ENCODE peak calls at places on chromosomes 13 and 19, in seven cellular contexts. One of them, this sample, is unnamed.

GRCh38 chr19:10896851-10897526 is 25.6 kb downstream of the CARM1 start:
- DNase-seq in lung: no peak
- DNase-seq in mesendoderm: no peak
- DNase-seq in fibroblast of the aortic adventitia: no peak
- DNase-seq in iPS-NIHi11: no peak
- DNase-seq in T-helper 1 cell: peak; percentile 33
- DNase-seq in T-cell: no peak
- DNase-seq in this sample: no peak

GRCh38 chr13:44116562-44117315 is 237.0 kb downstream of the LACC1 start:
- DNase-seq in lung: no peak
- DNase-seq in fibroblast of the aortic adventitia: peak; percentile 28
- DNase-seq in iPS-NIHi11: peak; percentile 30
- DNase-seq in T-cell: no peak
- DNase-seq in T-helper 1 cell: no peak
- DNase-seq in mesendoderm: peak; percentile 80
- DNase-seq in this sample: no peak

GRCh38 chr13:29905845-29906244 is 55.4 kb upstream of the UBL3 start:
- DNase-seq in T-cell: no peak
- DNase-seq in mesendoderm: no peak
- DNase-seq in iPS-NIHi11: no peak
- DNase-seq in lung: peak; percentile 56
- DNase-seq in fibroblast of the aortic adventitia: peak; percentile 55
- DNase-seq in T-helper 1 cell: no peak
- DNase-seq in this sample: peak; percentile 58

GRCh38 chr19:48445256-48445605 is 552 bp upstream of the GRWD1 start:
- DNase-seq in iPS-NIHi11: peak; percentile 88
- DNase-seq in T-cell: no peak
- DNase-seq in T-helper 1 cell: no peak
- DNase-seq in fibroblast of the aortic adventitia: peak; percentile 96
- DNase-seq in lung: no peak
- DNase-seq in mesendoderm: peak; percentile 79
- DNase-seq in this sample: peak; percentile 65

GRCh38 chr19:34481861-34482379 is 362 bp downstream of the WTIP start:
- DNase-seq in mesendoderm: no peak
- DNase-seq in T-cell: no peak
- DNase-seq in T-helper 1 cell: no peak
- DNase-seq in fibroblast of the aortic adventitia: peak; percentile 56
- DNase-seq in lung: no peak
- DNase-seq in iPS-NIHi11: peak; percentile 86
- DNase-seq in this sample: no peak

GRCh38 chr19:4455742-4456565 is 1.6 kb downstream of the UBXN6 start:
- DNase-seq in mesendoderm: peak; percentile 30
- DNase-seq in lung: no peak
- DNase-seq in fibroblast of the aortic adventitia: peak; percentile 79
- DNase-seq in T-cell: no peak
- DNase-seq in iPS-NIHi11: no peak
- DNase-seq in T-helper 1 cell: no peak
- DNase-seq in this sample: no peak

GRCh38 chr19:57583521-57584416 is at the start of gene ZIK1:
- DNase-seq in T-cell: peak; percentile 71
- DNase-seq in iPS-NIHi11: peak; percentile 95
- DNase-seq in fibroblast of the aortic adventitia: peak; percentile 90
- DNase-seq in mesendoderm: peak; percentile 99
- DNase-seq in lung: peak; percentile 90
- DNase-seq in T-helper 1 cell: peak; percentile 89
- DNase-seq in this sample: peak; percentile 49

GRCh38 chr19:13022111-13022858 is 27.0 kb downstream of the NFIX start:
- DNase-seq in T-helper 1 cell: no peak
- DNase-seq in lung: no peak
- DNase-seq in T-cell: no peak
- DNase-seq in iPS-NIHi11: no peak
- DNase-seq in mesendoderm: no peak
- DNase-seq in fibroblast of the aortic adventitia: peak; percentile 74
- DNase-seq in this sample: no peak

GRCh38 chr13:79525458-79525857 is 44.5 kb downstream of the NDFIP2 start:
- DNase-seq in lung: no peak
- DNase-seq in iPS-NIHi11: no peak
- DNase-seq in mesendoderm: no peak
- DNase-seq in T-cell: no peak
- DNase-seq in T-helper 1 cell: peak; percentile 37
- DNase-seq in fibroblast of the aortic adventitia: no peak
- DNase-seq in this sample: peak; percentile 5

GRCh38 chr13:79503473-79504017 is 22.6 kb downstream of the NDFIP2 start:
- DNase-seq in T-helper 1 cell: no peak
- DNase-seq in mesendoderm: no peak
- DNase-seq in lung: no peak
- DNase-seq in iPS-NIHi11: no peak
- DNase-seq in T-cell: no peak
- DNase-seq in fibroblast of the aortic adventitia: no peak
- DNase-seq in this sample: no peak

GRCh38 chr19:42198676-42199439 is 18.6 kb downstream of the DEDD2 start:
- DNase-seq in lung: no peak
- DNase-seq in fibroblast of the aortic adventitia: no peak
- DNase-seq in T-cell: peak; percentile 58
- DNase-seq in iPS-NIHi11: no peak
- DNase-seq in mesendoderm: peak; percentile 86
- DNase-seq in T-helper 1 cell: peak; percentile 92
- DNase-seq in this sample: no peak

GRCh38 chr13:45194081-45194939 is 6.5 kb downstream of the KCTD4 start:
- DNase-seq in fibroblast of the aortic adventitia: peak; percentile 87
- DNase-seq in T-helper 1 cell: no peak
- DNase-seq in mesendoderm: peak; percentile 74
- DNase-seq in iPS-NIHi11: no peak
- DNase-seq in lung: no peak
- DNase-seq in T-cell: no peak
- DNase-seq in this sample: no peak

GRCh38 chr13:47066261-47066660 is 169.4 kb upstream of the HTR2A start:
- DNase-seq in lung: no peak
- DNase-seq in mesendoderm: no peak
- DNase-seq in fibroblast of the aortic adventitia: peak; percentile 32
- DNase-seq in T-cell: no peak
- DNase-seq in T-helper 1 cell: no peak
- DNase-seq in iPS-NIHi11: no peak
- DNase-seq in this sample: no peak

GRCh38 chr13:71867101-71867814 is at the start of gene DACH1:
- DNase-seq in lung: peak; percentile 57
- DNase-seq in mesendoderm: peak; percentile 85
- DNase-seq in fibroblast of the aortic adventitia: peak; percentile 8
- DNase-seq in T-helper 1 cell: no peak
- DNase-seq in T-cell: no peak
- DNase-seq in iPS-NIHi11: peak; percentile 33
- DNase-seq in this sample: peak; percentile 52

GRCh38 chr13:107669356-107669755 is 546.0 kb downstream of the LIG4 start:
- DNase-seq in fibroblast of the aortic adventitia: peak; percentile 3
- DNase-seq in T-helper 1 cell: no peak
- DNase-seq in T-cell: no peak
- DNase-seq in lung: no peak
- DNase-seq in mesendoderm: no peak
- DNase-seq in iPS-NIHi11: no peak
- DNase-seq in this sample: no peak

GRCh38 chr19:6616011-6616410 is 25.1 kb upstream of the CD70 start:
- DNase-seq in T-cell: no peak
- DNase-seq in T-helper 1 cell: peak; percentile 75
- DNase-seq in lung: no peak
- DNase-seq in iPS-NIHi11: no peak
- DNase-seq in fibroblast of the aortic adventitia: peak; percentile 86
- DNase-seq in mesendoderm: no peak
- DNase-seq in this sample: no peak

GRCh38 chr19:10744222-10744847 is 26.5 kb downstream of the DNM2 start:
- DNase-seq in T-cell: no peak
- DNase-seq in mesendoderm: no peak
- DNase-seq in T-helper 1 cell: no peak
- DNase-seq in iPS-NIHi11: no peak
- DNase-seq in lung: no peak
- DNase-seq in fibroblast of the aortic adventitia: no peak
- DNase-seq in this sample: no peak

GRCh38 chr13:81639984-81640582 is 1299.2 kb upstream of the SPRY2 start:
- DNase-seq in lung: no peak
- DNase-seq in mesendoderm: no peak
- DNase-seq in iPS-NIHi11: peak; percentile 29
- DNase-seq in T-helper 1 cell: no peak
- DNase-seq in T-cell: no peak
- DNase-seq in fibroblast of the aortic adventitia: no peak
- DNase-seq in this sample: no peak

GRCh38 chr19:48111280-48111679 is 663 bp upstream of the PLA2G4C start:
- DNase-seq in lung: no peak
- DNase-seq in iPS-NIHi11: peak; percentile 52
- DNase-seq in mesendoderm: no peak
- DNase-seq in T-helper 1 cell: no peak
- DNase-seq in fibroblast of the aortic adventitia: no peak
- DNase-seq in T-cell: no peak
- DNase-seq in this sample: no peak

GRCh38 chr13:28872427-28873176 is 52.5 kb downstream of the MTUS2 start:
- DNase-seq in mesendoderm: peak; percentile 23
- DNase-seq in iPS-NIHi11: no peak
- DNase-seq in lung: no peak
- DNase-seq in T-cell: no peak
- DNase-seq in fibroblast of the aortic adventitia: no peak
- DNase-seq in T-helper 1 cell: no peak
- DNase-seq in this sample: no peak

GRCh38 chr13:62357887-62358645 is 942.4 kb upstream of the PCDH20 start:
- DNase-seq in T-helper 1 cell: no peak
- DNase-seq in lung: no peak
- DNase-seq in fibroblast of the aortic adventitia: no peak
- DNase-seq in T-cell: no peak
- DNase-seq in iPS-NIHi11: peak; percentile 63
- DNase-seq in mesendoderm: peak; percentile 94
- DNase-seq in this sample: no peak

GRCh38 chr13:23421596-23421995 is 11.9 kb downstream of the SACS start:
- DNase-seq in mesendoderm: no peak
- DNase-seq in T-helper 1 cell: no peak
- DNase-seq in iPS-NIHi11: no peak
- DNase-seq in lung: no peak
- DNase-seq in fibroblast of the aortic adventitia: no peak
- DNase-seq in T-cell: no peak
- DNase-seq in this sample: no peak

GRCh38 chr19:18562086-18562485 is 4.4 kb downstream of the KXD1 start:
- DNase-seq in iPS-NIHi11: no peak
- DNase-seq in mesendoderm: no peak
- DNase-seq in lung: no peak
- DNase-seq in T-helper 1 cell: no peak
- DNase-seq in fibroblast of the aortic adventitia: peak; percentile 71
- DNase-seq in T-cell: no peak
- DNase-seq in this sample: no peak

GRCh38 chr13:108915634-108916497 is 286.5 kb downstream of the MYO16 start:
- DNase-seq in T-helper 1 cell: peak; percentile 83
- DNase-seq in lung: peak; percentile 85
- DNase-seq in fibroblast of the aortic adventitia: peak; percentile 96
- DNase-seq in T-cell: peak; percentile 11
- DNase-seq in mesendoderm: peak; percentile 92
- DNase-seq in iPS-NIHi11: peak; percentile 68
- DNase-seq in this sample: peak; percentile 81

GRCh38 chr13:35697281-35697680 is 220.8 kb upstream of the MAB21L1 start:
- DNase-seq in fibroblast of the aortic adventitia: no peak
- DNase-seq in lung: no peak
- DNase-seq in T-helper 1 cell: no peak
- DNase-seq in mesendoderm: peak; percentile 68
- DNase-seq in iPS-NIHi11: no peak
- DNase-seq in T-cell: no peak
- DNase-seq in this sample: no peak

GRCh38 chr13:68727165-68727564 is 1380.5 kb upstream of the ATXN8OS start:
- DNase-seq in T-helper 1 cell: no peak
- DNase-seq in iPS-NIHi11: no peak
- DNase-seq in T-cell: no peak
- DNase-seq in fibroblast of the aortic adventitia: no peak
- DNase-seq in lung: no peak
- DNase-seq in mesendoderm: no peak
- DNase-seq in this sample: no peak